ENCODE peak calls at places on chromosomes 7 and 10, in seven cellular contexts. W is heart left ventricle, K is pancreas, E is fibroblast of lung, M is fibroblast of the aortic adventitia, R is RWPE1, F is progenitor cell of endocrine pancreas. U is an unnamed sample.

GRCh38 chr10:104028146-104028545 is 57.5 kb downstream of the COL17A1 start:
- DNase-seq in R (peak; percentile 60), K (no peak), F (no peak), E (peak; percentile 31), W (no peak), M (peak; percentile 27), U (peak; percentile 38)

GRCh38 chr7:155122831-155123230 is 52.7 kb downstream of the HTR5A start:
- DNase-seq in R (no peak), E (no peak), K (no peak), W (no peak), F (no peak), M (no peak), U (no peak)

GRCh38 chr7:117997862-117998825 is 124.9 kb upstream of the CTTNBP2 start:
- DNase-seq in R (peak; percentile 49), M (no peak), W (no peak), K (no peak), F (no peak), E (no peak), U (no peak)

GRCh38 chr7:153006911-153007310 is 247.4 kb downstream of the ACTR3B start:
- DNase-seq in E (no peak), R (no peak), M (no peak), W (no peak), K (no peak), F (no peak), U (no peak)

GRCh38 chr10:23530079-23530478 is 91.2 kb downstream of the OTUD1 start:
- DNase-seq in W (no peak), F (no peak), E (peak; percentile 59), M (peak; percentile 50), R (peak; percentile 28), K (no peak), U (no peak)

GRCh38 chr10:63430091-63430998 is 35.4 kb downstream of the JMJD1C start:
- DNase-seq in E (peak; percentile 71), R (peak; percentile 64), M (peak; percentile 77), W (no peak), F (no peak), K (no peak), U (no peak)

GRCh38 chr7:155810607-155811559 is 1.4 kb downstream of the SHH start:
- DNase-seq in R (no peak), F (no peak), W (no peak), M (no peak), K (no peak), E (no peak), U (no peak)

GRCh38 chr10:126705131-126705530 is 34.6 kb upstream of the C10orf90 start:
- DNase-seq in W (no peak), E (no peak), M (no peak), K (no peak), F (no peak), R (no peak), U (no peak)

GRCh38 chr10:133158756-133159610 is 1.0 kb upstream of the KNDC1 start:
- DNase-seq in R (no peak), W (no peak), K (no peak), F (no peak), M (no peak), E (no peak), U (no peak)

GRCh38 chr10:1374501-1374900 is 318.3 kb downstream of the WDR37 start:
- DNase-seq in F (no peak), K (no peak), E (no peak), W (no peak), M (no peak), R (no peak), U (no peak)

GRCh38 chr10:84432891-84433290 is 104.5 kb downstream of the CCSER2 start:
- DNase-seq in W (no peak), R (no peak), E (no peak), M (peak; percentile 27), F (no peak), K (no peak), U (no peak)

GRCh38 chr7:923108-924041 is 31.1 kb downstream of the ADAP1 start:
- DNase-seq in R (no peak), M (no peak), F (no peak), K (peak; percentile 22), W (peak; percentile 74), E (peak; percentile 44), U (no peak)

DNA sequence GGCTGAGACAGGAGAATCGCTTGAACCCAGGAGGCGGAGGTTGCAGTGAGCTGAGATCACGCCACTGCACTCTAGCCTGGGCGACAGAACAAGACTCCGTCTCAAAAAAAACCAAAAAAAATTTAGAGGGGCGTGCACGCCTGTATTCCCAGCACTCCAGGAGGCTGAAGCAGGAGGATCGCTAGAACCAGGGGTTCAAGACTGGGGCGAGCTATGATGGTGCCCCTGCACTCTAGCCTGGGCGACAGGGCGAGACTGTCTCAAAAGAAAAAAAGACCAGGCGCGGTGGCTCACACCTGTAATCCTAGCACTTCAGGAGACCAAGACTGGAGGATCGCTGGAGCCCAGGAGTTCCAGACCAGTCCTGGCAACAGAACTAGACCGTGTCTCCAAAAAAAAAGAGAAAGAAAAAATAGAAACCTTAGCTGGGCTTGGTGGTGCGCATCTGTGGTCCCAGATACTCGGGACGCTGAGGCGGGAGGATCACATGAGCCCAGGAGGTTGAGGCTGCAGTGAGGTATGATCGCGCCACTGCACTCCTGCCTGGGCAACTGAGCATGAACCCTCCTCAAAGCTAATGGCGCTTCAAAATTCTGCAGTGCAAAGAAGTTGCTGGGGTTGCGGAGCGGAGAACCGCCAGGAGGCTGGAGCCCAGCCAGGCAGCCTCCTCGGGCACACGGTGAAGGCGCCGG is 382 bp upstream of the MBLAC1 start:
- DNase-seq in F (no peak), W (no peak), M (no peak), K (no peak), R (no peak), E (no peak), U (no peak)
- TF ChIP-seq CTCF in F (peak; percentile 24), W (no peak), M (no peak), K (no peak), R (no peak), E (no peak), U (no peak)

DNA sequence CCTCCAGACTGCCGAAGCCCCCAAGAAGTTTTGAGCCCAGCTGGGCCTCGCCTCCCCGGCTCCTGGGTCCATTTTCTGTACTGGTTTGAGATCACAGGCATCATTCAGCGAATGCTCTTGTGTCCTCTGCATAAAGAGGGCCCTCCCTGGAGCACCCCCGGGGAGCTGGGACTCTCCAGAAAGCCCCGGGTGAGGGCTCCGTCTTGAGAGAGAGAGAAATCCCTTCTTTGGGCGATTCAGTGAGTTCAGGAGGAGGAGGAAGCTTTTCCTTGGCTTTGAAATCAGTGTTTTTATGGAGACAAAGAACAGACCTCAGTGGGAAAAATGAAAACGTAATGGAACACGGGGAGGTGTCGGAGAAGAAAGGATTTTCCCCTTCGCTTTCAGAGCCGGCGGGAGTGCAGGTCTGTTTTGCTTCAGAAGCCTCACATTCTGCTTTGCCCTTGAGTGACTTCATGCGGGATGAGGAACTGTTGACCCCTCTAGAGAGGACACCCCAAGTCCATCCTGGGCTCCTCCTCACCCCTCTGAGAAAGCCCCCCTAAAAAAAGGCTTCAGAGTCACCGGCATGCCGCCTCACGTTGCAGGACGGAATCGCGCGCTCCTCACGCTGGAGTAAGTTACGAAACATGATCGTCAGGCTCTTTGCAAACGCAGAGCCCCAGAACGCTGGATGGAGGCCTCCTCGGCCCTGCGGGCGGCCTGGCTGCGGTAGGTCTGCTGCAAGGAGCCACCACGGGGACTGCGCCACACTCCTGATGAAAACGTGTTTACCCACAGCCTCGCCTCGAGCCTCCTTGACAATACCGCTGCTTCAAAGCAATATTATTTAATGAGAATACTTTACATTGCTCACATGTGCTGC is 8.5 kb upstream of the AP5Z1 start:
- DNase-seq in F (no peak), R (no peak), E (no peak), W (no peak), M (peak; percentile 16), K (no peak), U (no peak)
- TF ChIP-seq CTCF in F (no peak), R (no peak), E (no peak), W (no peak), M (no peak), K (no peak), U (no peak)

GRCh38 chr10:114002422-114002821 is 41.2 kb upstream of the ADRB1 start:
- DNase-seq in K (no peak), E (no peak), F (no peak), R (no peak), M (no peak), W (no peak), U (no peak)
- TF ChIP-seq CTCF in K (no peak), E (no peak), F (peak; percentile 17), R (no peak), M (no peak), W (no peak), U (peak; percentile 29)

DNA sequence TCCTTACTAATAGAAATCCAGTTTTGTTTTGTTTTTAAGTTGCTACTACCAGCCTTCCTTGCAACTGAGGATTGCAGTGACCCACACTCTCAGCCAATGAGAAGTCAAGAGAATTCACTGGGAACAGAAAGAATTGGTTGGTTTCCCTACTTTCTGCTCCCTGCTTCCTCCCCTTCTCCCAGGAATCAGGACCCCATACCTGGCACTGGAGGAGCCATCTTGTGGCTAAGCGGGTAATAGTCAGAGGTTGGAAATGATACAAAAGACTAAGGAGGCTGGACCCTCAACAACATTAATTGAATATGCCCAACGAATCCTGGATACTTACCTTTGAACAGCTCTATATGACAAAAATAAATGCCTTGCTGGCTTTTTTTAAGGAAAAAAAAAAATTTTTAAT is 6.3 kb downstream of the TMEM176A start:
- DNase-seq in E (no peak), R (no peak), K (no peak), F (no peak), W (no peak), M (no peak), U (no peak)
- TF ChIP-seq CTCF in E (no peak), R (no peak), K (no peak), F (no peak), W (no peak), M (no peak), U (no peak)

GRCh38 chr10:15083674-15084501 is 4.7 kb downstream of the ACBD7 start:
- DNase-seq in W (no peak), R (no peak), E (no peak), K (no peak), F (no peak), M (no peak), U (no peak)
- TF ChIP-seq CTCF in W (no peak), R (no peak), E (no peak), K (no peak), F (no peak), M (no peak), U (no peak)

GRCh38 chr10:69801094-69801433 is 642 bp upstream of the COL13A1 start:
- DNase-seq in M (peak; percentile 56), W (peak; percentile 50), E (peak; percentile 62), K (peak; percentile 63), F (peak; percentile 65), R (peak; percentile 73), U (peak; percentile 88)
- TF ChIP-seq CTCF in M (peak; percentile 61), W (peak; percentile 46), E (peak; percentile 51), K (peak; percentile 11), F (peak; percentile 68), R (peak; percentile 36), U (peak; percentile 64)

GRCh38 chr10:113230018-113230610 is 280.1 kb downstream of the TCF7L2 start:
- DNase-seq in F (no peak), R (no peak), E (no peak), W (no peak), M (no peak), K (no peak), U (no peak)

GRCh38 chr10:113235505-113235904 is 285.5 kb downstream of the TCF7L2 start:
- DNase-seq in W (peak; percentile 15), E (no peak), F (no peak), K (no peak), R (no peak), M (no peak), U (no peak)

GRCh38 chr10:113236998-113237397 is 287.0 kb downstream of the TCF7L2 start:
- DNase-seq in M (no peak), R (no peak), F (no peak), W (no peak), K (no peak), E (no peak), U (no peak)

GRCh38 chr10:113228570-113228969 is 278.5 kb downstream of the TCF7L2 start:
- DNase-seq in F (no peak), M (peak; percentile 42), K (no peak), R (no peak), E (peak; percentile 17), W (no peak), U (no peak)

GRCh38 chr10:113232928-113233511 is 283.0 kb downstream of the TCF7L2 start:
- DNase-seq in K (no peak), M (no peak), W (no peak), F (no peak), E (no peak), R (no peak), U (no peak)
- TF ChIP-seq CTCF in K (no peak), M (no peak), W (no peak), F (no peak), E (no peak), R (no peak), U (no peak)